ENCODE peak calls at places on chromosomes 13 and 19, in six cellular contexts. H is SW480; U is CD8-positive, alpha-beta memory T cell; C is putamen; B is lower lobe of right lung; J is ACHN. X is an unnamed sample.

GRCh38 chr13:87123987-87124784 is 547.0 kb upstream of the SLITRK5 start:
- DNase-seq in H (peak; percentile 92), U (no peak), C (no peak), B (no peak), J (peak; percentile 98), X (no peak)

GRCh38 chr19:3275068-3275582 is 50.7 kb downstream of the CELF5 start:
- DNase-seq in H (no peak), U (peak; percentile 15), C (peak; percentile 65), B (no peak), J (peak; percentile 54), X (no peak)

GRCh38 chr13:97660488-97661086 is 226.6 kb downstream of the RAP2A start:
- DNase-seq in H (no peak), U (no peak), C (no peak), B (no peak), J (no peak), X (no peak)

GRCh38 chr13:20441879-20442278 is 83.8 kb downstream of the CRYL1 start:
- DNase-seq in H (peak; percentile 88), U (no peak), C (peak; percentile 61), B (no peak), J (no peak), X (no peak)

GRCh38 chr19:50313812-50314536 is 15.2 kb downstream of the KCNC3 start:
- DNase-seq in H (peak; percentile 53), U (no peak), C (no peak), B (no peak), J (no peak), X (peak; percentile 57)

GRCh38 chr19:3617463-3617862 is 9.1 kb downstream of the CACTIN start:
- DNase-seq in H (no peak), U (no peak), C (no peak), B (no peak), J (no peak), X (peak; percentile 59)

GRCh38 chr13:66520511-66521390 is 709.4 kb downstream of the PCDH9 start:
- DNase-seq in H (no peak), U (no peak), C (no peak), B (no peak), J (no peak), X (no peak)

GRCh38 chr13:63167699-63168337 is 1752.2 kb upstream of the PCDH20 start:
- DNase-seq in H (no peak), U (no peak), C (no peak), B (no peak), J (no peak), X (no peak)

GRCh38 chr13:100648354-100648753 is 26.2 kb downstream of the TMTC4 start:
- DNase-seq in H (no peak), U (no peak), C (no peak), B (no peak), J (no peak), X (no peak)

GRCh38 chr13:59398127-59398526 is 765.6 kb downstream of the DIAPH3 start:
- DNase-seq in H (no peak), U (no peak), C (no peak), B (no peak), J (no peak), X (no peak)

GRCh38 chr13:37453246-37453645 is 145.3 kb downstream of the POSTN start:
- DNase-seq in H (no peak), U (no peak), C (no peak), B (no peak), J (no peak), X (no peak)

GRCh38 chr13:110261166-110262081 is 45.5 kb downstream of the COL4A1 start:
- DNase-seq in H (no peak), U (no peak), C (no peak), B (no peak), J (peak; percentile 32), X (no peak)

GRCh38 chr19:47729468-47729798 is 15.9 kb upstream of the NOP53 start:
- DNase-seq in H (peak; percentile 68), U (no peak), C (no peak), B (peak; percentile 83), J (peak; percentile 86), X (no peak)

GRCh38 chr13:44868397-44868796 is 120.9 kb downstream of the NUFIP1 start:
- DNase-seq in H (no peak), U (no peak), C (no peak), B (no peak), J (no peak), X (no peak)

GRCh38 chr19:6216996-6217751 is 62.6 kb downstream of the MLLT1 start:
- DNase-seq in H (no peak), U (no peak), C (no peak), B (peak; percentile 79), J (no peak), X (peak; percentile 90)

GRCh38 chr13:36783883-36784282 is 35.1 kb upstream of the RFXAP start:
- DNase-seq in H (no peak), U (no peak), C (no peak), B (no peak), J (no peak), X (no peak)

GRCh38 chr13:74246398-74246975 is 112.3 kb upstream of the KLF12 start:
- DNase-seq in H (no peak), U (no peak), C (no peak), B (no peak), J (no peak), X (no peak)

GRCh38 chr19:801861-802496 is 4.7 kb downstream of the PTBP1 start:
- DNase-seq in H (no peak), U (no peak), C (no peak), B (peak; percentile 76), J (no peak), X (no peak)

X was measured in chondrocyte.